ENCODE peak calls at places on chromosomes 12 and 14, in five cellular contexts. R is H7; H is activated T-cell treated with anti-CD3 and anti-CD28 coated beads, Interleukin-2, amount 50 U/mL, for 24 hours; S is nephron progenitor cell; M is stimulated activated naive CD8-positive, alpha-beta T cell treated with anti-CD3 and anti-CD28 coated beads, Interleukin-15, amount 100 ng/mL, for 72 hours. E is an unnamed sample.

GRCh38 chr12:95852133-95852532 is 6.6 kb upstream of the SNRPF start:
- DNase-seq in R (no peak), H (no peak), S (no peak), M (no peak), E (no peak)

GRCh38 chr12:18981732-18982131 is 147.8 kb upstream of the PLEKHA5 start:
- DNase-seq in R (no peak), H (no peak), S (no peak), M (no peak), E (no peak)

GRCh38 chr12:26621932-26622331 is 211.1 kb downstream of the ITPR2 start:
- DNase-seq in R (no peak), H (no peak), S (no peak), M (no peak), E (no peak)

GRCh38 chr12:31220061-31220460 is 105.9 kb downstream of the SINHCAF start:
- DNase-seq in R (no peak), H (no peak), S (no peak), M (no peak), E (no peak)

GRCh38 chr12:54358620-54358944 is 5.7 kb downstream of the GPR84 start:
- DNase-seq in R (no peak), H (no peak), S (no peak), M (no peak), E (no peak)

GRCh38 chr12:48198619-48198973 is 4.5 kb downstream of the OR10AD1 start:
- DNase-seq in R (no peak), H (no peak), S (peak; percentile 21), M (no peak), E (no peak)

GRCh38 chr12:50555471-50555885 is 50.7 kb downstream of the DIP2B start:
- DNase-seq in R (no peak), H (no peak), S (no peak), M (peak; percentile 23), E (no peak)

GRCh38 chr12:132619301-132620112 is 931 bp downstream of the P2RX2 start:
- DNase-seq in R (peak; percentile 89), H (no peak), S (no peak), M (no peak), E (no peak)

GRCh38 chr14:102326583-102326982 is 7.0 kb downstream of the ZNF839 start:
- DNase-seq in R (no peak), H (no peak), S (no peak), M (no peak), E (no peak)

GRCh38 chr14:60867503-60868172 is 113.2 kb downstream of the TRMT5 start:
- DNase-seq in R (no peak), H (no peak), S (no peak), M (no peak), E (no peak)

GRCh38 chr14:72599579-72600470 is 294.1 kb downstream of the DPF3 start:
- DNase-seq in R (peak; percentile 60), H (no peak), S (no peak), M (no peak), E (no peak)

E was measured in DND-41.